ENCODE peak calls at places on chromosomes 16 and 17, in seven cellular contexts. T is B cell, X is right lobe of liver, W is endothelial cell, P is progenitor cell of endocrine pancreas, S is Calu3, K is A549. F is an unnamed sample.

GRCh38 chr16:77724174-77724573 is 1.9 kb downstream of the NUDT7 start:
- DNase-seq in T (no peak), P (no peak), X (no peak), W (no peak), S (no peak), K (no peak), F (no peak)

GRCh38 chr16:81403601-81404391 is 40.8 kb upstream of the CMIP start:
- DNase-seq in K (peak; percentile 92), P (peak; percentile 88), X (peak; percentile 89), S (peak; percentile 96), T (peak; percentile 89), W (peak; percentile 95), F (peak; percentile 91)

GRCh38 chr16:24820522-24820921 is 25.2 kb upstream of the SLC5A11 start:
- DNase-seq in T (no peak), P (no peak), K (no peak), W (no peak), S (no peak), X (no peak), F (no peak)

GRCh38 chr17:9350083-9350482 is 225.5 kb downstream of the STX8 start:
- DNase-seq in P (no peak), W (no peak), T (no peak), S (no peak), K (peak; percentile 38), X (no peak), F (no peak)

GRCh38 chr16:87464691-87465300 is 28.0 kb downstream of the ZCCHC14 start:
- DNase-seq in W (peak; percentile 45), K (no peak), T (no peak), X (peak; percentile 84), P (no peak), S (peak; percentile 14), F (peak; percentile 61)

GRCh38 chr17:1058423-1059130 is 61.6 kb downstream of the TIMM22 start:
- DNase-seq in W (peak; percentile 58), P (no peak), K (peak; percentile 76), T (no peak), X (peak; percentile 59), S (peak; percentile 68), F (peak; percentile 51)

GRCh38 chr17:49515196-49515770 is 20.2 kb downstream of the NGFR start:
- DNase-seq in S (peak; percentile 55), P (no peak), K (peak; percentile 68), T (peak; percentile 27), W (no peak), X (peak; percentile 97), F (peak; percentile 85)

GRCh38 chr16:12459993-12460392 is 343.7 kb downstream of the CPPED1 start:
- DNase-seq in X (no peak), W (no peak), P (no peak), T (no peak), K (no peak), S (no peak), F (no peak)

GRCh38 chr17:57271821-57272220 is 15.5 kb downstream of the MSI2 start:
- DNase-seq in K (no peak), T (no peak), X (no peak), W (no peak), S (no peak), P (no peak), F (no peak)

GRCh38 chr17:64115871-64116534 is 13.9 kb downstream of the ERN1 start:
- DNase-seq in X (no peak), K (peak; percentile 34), T (no peak), W (no peak), S (no peak), P (no peak), F (no peak)

GRCh38 chr17:17176341-17176740 is 29.8 kb downstream of the PLD6 start:
- DNase-seq in X (no peak), K (no peak), S (no peak), P (no peak), W (no peak), T (no peak), F (no peak)

GRCh38 chr16:29815032-29815721 is 775 bp upstream of the PAGR1 start:
- DNase-seq in W (peak; percentile 40), T (peak; percentile 73), P (no peak), K (no peak), S (no peak), X (peak; percentile 61), F (no peak)

GRCh38 chr17:76268015-76268749 is 3.0 kb downstream of the UBALD2 start:
- DNase-seq in W (peak; percentile 49), T (peak; percentile 82), X (peak; percentile 79), S (no peak), P (no peak), K (no peak), F (peak; percentile 67)

GRCh38 chr16:2532494-2533141 is 1.4 kb upstream of the CEMP1 start:
- DNase-seq in K (no peak), X (peak; percentile 91), W (no peak), P (no peak), T (peak; percentile 76), S (peak; percentile 83), F (peak; percentile 75)

GRCh38 chr17:28398280-28398981 is 7.6 kb downstream of the SLC46A1 start:
- DNase-seq in T (no peak), S (no peak), K (no peak), X (peak; percentile 81), P (no peak), W (no peak), F (no peak)

GRCh38 chr17:7046127-7046724 is 2.3 kb upstream of the SLC16A11 start:
- DNase-seq in K (no peak), S (peak; percentile 90), X (no peak), W (no peak), T (no peak), P (peak; percentile 43), F (no peak)

GRCh38 chr17:73952498-73953205 is 250.8 kb upstream of the RPL38 start:
- DNase-seq in X (no peak), S (peak; percentile 19), W (peak; percentile 58), P (peak; percentile 67), K (peak; percentile 46), T (peak; percentile 73), F (peak; percentile 62)

GRCh38 chr16:50303041-50303604 is 36.8 kb downstream of the ADCY7 start:
- DNase-seq in K (no peak), T (no peak), W (no peak), S (no peak), P (no peak), X (no peak), F (no peak)

GRCh38 chr16:10751291-10751697 is 7.7 kb downstream of the NUBP1 start:
- DNase-seq in W (no peak), K (no peak), S (no peak), T (no peak), P (no peak), X (no peak), F (no peak)

GRCh38 chr16:85733839-85734170 is 17.1 kb downstream of the C16orf74 start:
- DNase-seq in S (no peak), P (no peak), T (no peak), W (peak; percentile 57), X (no peak), K (peak; percentile 33), F (no peak)

GRCh38 chr16:86466695-86467406 is 43.5 kb upstream of the FOXF1 start:
- DNase-seq in T (no peak), W (no peak), S (no peak), P (no peak), K (no peak), X (no peak), F (no peak)

GRCh38 chr17:31857920-31858646 is 961 bp downstream of the COPRS start:
- DNase-seq in T (no peak), X (no peak), S (no peak), W (no peak), K (no peak), P (no peak), F (no peak)

GRCh38 chr17:6386041-6386630 is 48.8 kb downstream of the AIPL1 start:
- DNase-seq in W (no peak), T (no peak), X (no peak), S (no peak), P (no peak), K (no peak), F (no peak)

DNA sequence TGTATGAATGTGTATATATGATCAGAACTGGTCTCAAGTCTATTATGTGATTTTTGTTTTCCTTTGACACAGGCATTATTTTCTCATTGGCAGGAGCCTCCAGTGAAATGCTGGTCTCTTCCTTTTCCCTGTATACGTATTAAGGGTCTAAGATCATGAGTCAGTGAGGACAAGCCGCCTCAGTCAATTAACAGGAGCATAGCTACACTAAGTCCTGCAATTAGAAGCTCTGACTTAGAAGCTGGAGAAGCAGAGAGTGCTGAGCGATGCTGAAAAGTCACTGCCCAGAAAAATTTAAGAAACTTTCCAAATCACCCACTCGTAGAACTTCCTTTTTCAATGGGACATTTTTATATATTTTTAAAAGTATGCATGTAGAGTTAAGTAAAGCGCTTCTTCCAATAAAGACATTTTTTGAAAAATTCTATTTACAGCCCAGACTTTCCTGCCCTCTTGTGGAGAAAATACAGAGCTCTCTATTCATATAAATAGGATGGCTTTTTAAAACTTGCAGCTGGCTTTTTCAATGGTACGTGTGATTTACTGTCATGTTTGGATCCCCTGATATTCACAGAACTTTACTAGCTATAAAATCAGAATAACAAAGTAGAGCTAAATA is 70.1 kb upstream of the PSMD7 start:
- DNase-seq in T (no peak), K (peak; percentile 10), S (no peak), W (no peak), P (no peak), X (no peak), F (no peak)
- TF ChIP-seq CTCF in T (no peak), K (peak; percentile 48), S (no peak), W (no peak), P (peak; percentile 60), X (peak; percentile 70), F (peak; percentile 33)

GRCh38 chr17:63082273-63082861 is 116.3 kb downstream of the TANC2 start:
- DNase-seq in T (no peak), K (peak; percentile 26), W (no peak), S (no peak), P (no peak), X (no peak), F (peak; percentile 9)
- TF ChIP-seq CTCF in T (peak; percentile 66), K (peak; percentile 64), W (peak; percentile 31), S (peak; percentile 14), P (peak; percentile 60), X (peak; percentile 37), F (peak; percentile 41)

GRCh38 chr17:40443196-40443987 is at the start of gene IGFBP4:
- DNase-seq in W (peak; percentile 88), X (peak; percentile 88), K (peak; percentile 89), P (peak; percentile 63), S (peak; percentile 100), T (peak; percentile 91), F (peak; percentile 86)
- TF ChIP-seq CTCF in W (peak; percentile 27), X (peak; percentile 27), K (peak; percentile 44), P (peak; percentile 55), S (no peak), T (peak; percentile 47), F (peak; percentile 79)

DNA sequence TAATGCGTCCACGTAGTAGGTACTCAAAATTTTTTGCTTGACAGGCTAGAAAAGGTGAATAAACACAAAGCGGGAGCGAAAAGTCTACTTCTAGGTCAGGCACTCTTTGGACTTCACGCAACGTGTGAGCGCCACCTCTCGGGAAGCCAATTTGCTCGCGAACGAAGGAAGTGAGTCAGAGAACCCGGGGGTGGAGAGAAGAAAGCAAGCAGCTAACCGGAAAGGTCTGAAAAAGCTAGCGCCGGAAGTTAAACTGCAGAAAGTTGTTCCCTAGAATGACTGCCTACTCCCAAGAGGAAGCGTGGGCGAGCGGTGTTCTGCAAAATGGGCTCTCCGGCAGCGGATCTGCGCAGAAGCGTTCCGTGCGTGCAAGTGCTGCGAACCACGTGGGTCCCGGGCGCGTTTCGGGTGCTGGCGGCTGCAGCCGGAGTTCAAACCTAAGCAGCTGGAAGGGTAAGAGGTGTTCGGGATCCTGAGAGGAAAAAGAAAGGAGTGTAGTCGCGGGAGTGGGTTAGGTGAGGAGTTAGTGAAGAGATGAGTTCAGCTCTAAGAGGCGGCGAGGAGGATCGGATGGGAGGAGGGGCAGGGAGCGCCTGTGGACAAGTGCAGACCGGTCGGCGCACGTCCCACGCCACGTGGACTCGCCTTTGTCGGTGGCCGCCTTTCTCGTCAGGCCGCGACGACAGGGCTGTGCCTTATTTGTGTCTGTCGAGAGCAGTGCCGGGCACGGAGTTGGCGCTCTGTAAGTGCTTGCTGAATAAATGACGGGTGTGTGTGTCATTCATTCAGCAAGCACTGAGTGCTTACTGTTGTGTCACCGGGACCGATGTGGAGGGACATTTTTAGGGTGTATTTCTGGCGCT is at the start of gene NME1:
- DNase-seq in W (peak; percentile 97), S (peak; percentile 99), P (peak; percentile 95), X (peak; percentile 96), T (peak; percentile 89), K (peak; percentile 100), F (peak; percentile 93)
- TF ChIP-seq CTCF in W (peak; percentile 19), S (peak; percentile 89), P (peak; percentile 77), X (peak; percentile 81), T (peak; percentile 86), K (peak; percentile 98), F (peak; percentile 90)

F was measured in GM13977.